ENCODE peak calls at places on chromosomes 2 and 18, in eight cellular contexts. One of them, this sample, is unnamed.

GRCh38 chr2:120036145-120036544 is 23.3 kb downstream of the EPB41L5 start:
- DNase-seq in fibroblast of the aortic adventitia: peak; percentile 7
- DNase-seq in hippocampal formation: no peak
- DNase-seq in left cardiac atrium: no peak
- DNase-seq in WERI-Rb-1: no peak
- DNase-seq in GM13976: no peak
- DNase-seq in HFFc6: no peak
- DNase-seq in psoas muscle: no peak
- DNase-seq in this sample: no peak

GRCh38 chr2:44542520-44542919 is 180.8 kb downstream of the CAMKMT start:
- DNase-seq in fibroblast of the aortic adventitia: no peak
- DNase-seq in hippocampal formation: no peak
- DNase-seq in left cardiac atrium: no peak
- DNase-seq in WERI-Rb-1: no peak
- DNase-seq in GM13976: no peak
- DNase-seq in HFFc6: no peak
- DNase-seq in psoas muscle: no peak
- DNase-seq in this sample: no peak

GRCh38 chr2:127643698-127644660 is 2.0 kb upstream of the GPR17 start:
- DNase-seq in fibroblast of the aortic adventitia: no peak
- DNase-seq in hippocampal formation: no peak
- DNase-seq in left cardiac atrium: no peak
- DNase-seq in WERI-Rb-1: no peak
- DNase-seq in GM13976: no peak
- DNase-seq in HFFc6: no peak
- DNase-seq in psoas muscle: no peak
- DNase-seq in this sample: no peak

GRCh38 chr2:219887870-219888269 is 260.4 kb downstream of the SLC4A3 start:
- DNase-seq in fibroblast of the aortic adventitia: no peak
- DNase-seq in hippocampal formation: no peak
- DNase-seq in left cardiac atrium: no peak
- DNase-seq in WERI-Rb-1: no peak
- DNase-seq in GM13976: no peak
- DNase-seq in HFFc6: no peak
- DNase-seq in psoas muscle: no peak
- DNase-seq in this sample: no peak

GRCh38 chr2:128602699-128603101 is 284.0 kb upstream of the HS6ST1 start:
- DNase-seq in fibroblast of the aortic adventitia: no peak
- DNase-seq in hippocampal formation: no peak
- DNase-seq in left cardiac atrium: no peak
- DNase-seq in WERI-Rb-1: peak; percentile 4
- DNase-seq in GM13976: no peak
- DNase-seq in HFFc6: no peak
- DNase-seq in psoas muscle: no peak
- DNase-seq in this sample: no peak

GRCh38 chr2:170929686-170930050 is 615 bp downstream of the GORASP2 start:
- DNase-seq in fibroblast of the aortic adventitia: peak; percentile 22
- DNase-seq in hippocampal formation: no peak
- DNase-seq in left cardiac atrium: peak; percentile 61
- DNase-seq in WERI-Rb-1: peak; percentile 68
- DNase-seq in GM13976: peak; percentile 51
- DNase-seq in HFFc6: peak; percentile 5
- DNase-seq in psoas muscle: peak; percentile 47
- DNase-seq in this sample: peak; percentile 19

GRCh38 chr18:13353424-13353823 is 134.9 kb downstream of the LDLRAD4 start:
- DNase-seq in fibroblast of the aortic adventitia: no peak
- DNase-seq in hippocampal formation: no peak
- DNase-seq in left cardiac atrium: no peak
- DNase-seq in WERI-Rb-1: no peak
- DNase-seq in GM13976: no peak
- DNase-seq in HFFc6: no peak
- DNase-seq in psoas muscle: no peak
- DNase-seq in this sample: no peak

GRCh38 chr18:56019908-56020307 is 431.9 kb upstream of the TCF4 start:
- DNase-seq in fibroblast of the aortic adventitia: no peak
- DNase-seq in hippocampal formation: no peak
- DNase-seq in left cardiac atrium: no peak
- DNase-seq in WERI-Rb-1: no peak
- DNase-seq in GM13976: no peak
- DNase-seq in HFFc6: no peak
- DNase-seq in psoas muscle: no peak
- DNase-seq in this sample: no peak

GRCh38 chr2:79389475-79389874 is 123.4 kb upstream of the CTNNA2 start:
- DNase-seq in fibroblast of the aortic adventitia: no peak
- DNase-seq in hippocampal formation: no peak
- DNase-seq in left cardiac atrium: no peak
- DNase-seq in WERI-Rb-1: no peak
- DNase-seq in GM13976: no peak
- DNase-seq in HFFc6: no peak
- DNase-seq in psoas muscle: no peak
- DNase-seq in this sample: no peak

GRCh38 chr2:144454466-144455287 is 65.2 kb downstream of the ZEB2 start:
- DNase-seq in fibroblast of the aortic adventitia: peak; percentile 36
- DNase-seq in hippocampal formation: no peak
- DNase-seq in left cardiac atrium: no peak
- DNase-seq in WERI-Rb-1: no peak
- DNase-seq in GM13976: no peak
- DNase-seq in HFFc6: no peak
- DNase-seq in psoas muscle: no peak
- DNase-seq in this sample: no peak

GRCh38 chr2:127530245-127531132 is 4.2 kb upstream of the IWS1 start:
- DNase-seq in fibroblast of the aortic adventitia: no peak
- DNase-seq in hippocampal formation: no peak
- DNase-seq in left cardiac atrium: no peak
- DNase-seq in WERI-Rb-1: no peak
- DNase-seq in GM13976: no peak
- DNase-seq in HFFc6: peak; percentile 60
- DNase-seq in psoas muscle: no peak
- DNase-seq in this sample: no peak

GRCh38 chr2:164190700-164191099 is 430.6 kb downstream of the GRB14 start:
- DNase-seq in fibroblast of the aortic adventitia: no peak
- DNase-seq in hippocampal formation: no peak
- DNase-seq in left cardiac atrium: no peak
- DNase-seq in WERI-Rb-1: no peak
- DNase-seq in GM13976: no peak
- DNase-seq in HFFc6: no peak
- DNase-seq in psoas muscle: no peak
- DNase-seq in this sample: no peak

GRCh38 chr18:55706893-55707292 is 118.9 kb upstream of the TCF4 start:
- DNase-seq in fibroblast of the aortic adventitia: peak; percentile 65
- DNase-seq in hippocampal formation: no peak
- DNase-seq in left cardiac atrium: no peak
- DNase-seq in WERI-Rb-1: no peak
- DNase-seq in GM13976: no peak
- DNase-seq in HFFc6: peak; percentile 90
- DNase-seq in psoas muscle: no peak
- DNase-seq in this sample: no peak

GRCh38 chr2:101398026-101398830 is 10.9 kb upstream of the CREG2 start:
- DNase-seq in fibroblast of the aortic adventitia: no peak
- DNase-seq in hippocampal formation: no peak
- DNase-seq in left cardiac atrium: no peak
- DNase-seq in WERI-Rb-1: no peak
- DNase-seq in GM13976: no peak
- DNase-seq in HFFc6: no peak
- DNase-seq in psoas muscle: no peak
- DNase-seq in this sample: no peak

GRCh38 chr2:218876562-218877219 is 4.0 kb upstream of the WNT10A start:
- DNase-seq in fibroblast of the aortic adventitia: peak; percentile 71
- DNase-seq in hippocampal formation: peak; percentile 45
- DNase-seq in left cardiac atrium: peak; percentile 51
- DNase-seq in WERI-Rb-1: peak; percentile 79
- DNase-seq in GM13976: peak; percentile 74
- DNase-seq in HFFc6: peak; percentile 50
- DNase-seq in psoas muscle: no peak
- DNase-seq in this sample: peak; percentile 86

GRCh38 chr2:210429403-210430137 is 47.0 kb downstream of the LANCL1 start:
- DNase-seq in fibroblast of the aortic adventitia: no peak
- DNase-seq in hippocampal formation: no peak
- DNase-seq in left cardiac atrium: no peak
- DNase-seq in WERI-Rb-1: no peak
- DNase-seq in GM13976: no peak
- DNase-seq in HFFc6: no peak
- DNase-seq in psoas muscle: no peak
- DNase-seq in this sample: no peak

GRCh38 chr18:30510882-30511281 is 531.7 kb downstream of the DSC3 start:
- DNase-seq in fibroblast of the aortic adventitia: no peak
- DNase-seq in hippocampal formation: no peak
- DNase-seq in left cardiac atrium: no peak
- DNase-seq in WERI-Rb-1: no peak
- DNase-seq in GM13976: no peak
- DNase-seq in HFFc6: no peak
- DNase-seq in psoas muscle: no peak
- DNase-seq in this sample: no peak

GRCh38 chr2:179268277-179268935 is 3.8 kb upstream of the SESTD1 start:
- DNase-seq in fibroblast of the aortic adventitia: peak; percentile 79
- DNase-seq in hippocampal formation: no peak
- DNase-seq in left cardiac atrium: peak; percentile 36
- DNase-seq in WERI-Rb-1: no peak
- DNase-seq in GM13976: no peak
- DNase-seq in HFFc6: peak; percentile 75
- DNase-seq in psoas muscle: no peak
- DNase-seq in this sample: no peak